ENCODE peak calls at places on chromosome X, in eight cellular contexts. One of them, this sample, is unnamed.

GRCh38 chrX:23634181-23634580 is 33.1 kb upstream of the PRDX4 start:
- DNase-seq in ovary: no peak
- DNase-seq in HepG2: no peak
- DNase-seq in A549: peak
- DNase-seq in transverse colon: no peak
- DNase-seq in H1: no peak
- DNase-seq in K562: no peak
- DNase-seq in tibial nerve: no peak
- DNase-seq in this sample: no peak

GRCh38 chrX:43676960-43677582 is 21.0 kb downstream of the MAOA start:
- DNase-seq in ovary: no peak
- DNase-seq in HepG2: peak
- DNase-seq in A549: peak
- DNase-seq in transverse colon: no peak
- DNase-seq in H1: no peak
- DNase-seq in K562: no peak
- DNase-seq in tibial nerve: no peak
- DNase-seq in this sample: no peak

GRCh38 chrX:72105436-72105835 is 26.3 kb downstream of the RTL5 start:
- DNase-seq in ovary: no peak
- DNase-seq in HepG2: no peak
- DNase-seq in A549: no peak
- DNase-seq in transverse colon: no peak
- DNase-seq in H1: no peak
- DNase-seq in K562: no peak
- DNase-seq in tibial nerve: no peak
- DNase-seq in this sample: no peak

GRCh38 chrX:69022430-69022829 is 142.8 kb downstream of the PJA1 start:
- DNase-seq in ovary: no peak
- DNase-seq in HepG2: no peak
- DNase-seq in A549: no peak
- DNase-seq in transverse colon: no peak
- DNase-seq in H1: no peak
- DNase-seq in K562: no peak
- DNase-seq in tibial nerve: no peak
- DNase-seq in this sample: peak

GRCh38 chrX:49165901-49166881 is 3.6 kb downstream of the MAGIX start:
- DNase-seq in ovary: peak
- DNase-seq in HepG2: no peak
- DNase-seq in A549: no peak
- DNase-seq in transverse colon: peak
- DNase-seq in H1: peak
- DNase-seq in K562: peak
- DNase-seq in tibial nerve: peak
- DNase-seq in this sample: peak

GRCh38 chrX:107706309-107706708 is 69.3 kb downstream of the TSC22D3 start:
- DNase-seq in ovary: no peak
- DNase-seq in HepG2: no peak
- DNase-seq in A549: no peak
- DNase-seq in transverse colon: no peak
- DNase-seq in H1: no peak
- DNase-seq in K562: no peak
- DNase-seq in tibial nerve: no peak
- DNase-seq in this sample: no peak

GRCh38 chrX:111352424-111352823 is 59.6 kb downstream of the DCX start:
- DNase-seq in ovary: no peak
- DNase-seq in HepG2: peak
- DNase-seq in A549: peak
- DNase-seq in transverse colon: peak
- DNase-seq in H1: no peak
- DNase-seq in K562: no peak
- DNase-seq in tibial nerve: no peak
- DNase-seq in this sample: no peak

GRCh38 chrX:106302304-106302703 is 134.2 kb downstream of the PWWP3B start:
- DNase-seq in ovary: no peak
- DNase-seq in HepG2: peak
- DNase-seq in A549: no peak
- DNase-seq in transverse colon: no peak
- DNase-seq in H1: no peak
- DNase-seq in K562: no peak
- DNase-seq in tibial nerve: no peak
- DNase-seq in this sample: no peak

GRCh38 chrX:49176421-49177326 is 5.0 kb downstream of the PLP2 start:
- DNase-seq in ovary: no peak
- DNase-seq in HepG2: no peak
- DNase-seq in A549: peak
- DNase-seq in transverse colon: no peak
- DNase-seq in H1: no peak
- DNase-seq in K562: no peak
- DNase-seq in tibial nerve: no peak
- DNase-seq in this sample: no peak

GRCh38 chrX:72738396-72738795 is 24.3 kb upstream of the PHKA1 start:
- DNase-seq in ovary: no peak
- DNase-seq in HepG2: no peak
- DNase-seq in A549: no peak
- DNase-seq in transverse colon: no peak
- DNase-seq in H1: no peak
- DNase-seq in K562: no peak
- DNase-seq in tibial nerve: no peak
- DNase-seq in this sample: no peak

GRCh38 chrX:44400588-44400987 is 57.1 kb upstream of the EFHC2 start:
- DNase-seq in ovary: no peak
- DNase-seq in HepG2: no peak
- DNase-seq in A549: peak
- DNase-seq in transverse colon: no peak
- DNase-seq in H1: no peak
- DNase-seq in K562: peak
- DNase-seq in tibial nerve: no peak
- DNase-seq in this sample: no peak

GRCh38 chrX:7965436-7965835 is 38.2 kb upstream of the PNPLA4 start:
- DNase-seq in ovary: no peak
- DNase-seq in HepG2: no peak
- DNase-seq in A549: no peak
- DNase-seq in transverse colon: no peak
- DNase-seq in H1: no peak
- DNase-seq in K562: no peak
- DNase-seq in tibial nerve: no peak
- DNase-seq in this sample: no peak

GRCh38 chrX:13906103-13906502 is 89.2 kb upstream of the GPM6B start:
- DNase-seq in ovary: no peak
- DNase-seq in HepG2: no peak
- DNase-seq in A549: no peak
- DNase-seq in transverse colon: no peak
- DNase-seq in H1: no peak
- DNase-seq in K562: no peak
- DNase-seq in tibial nerve: no peak
- DNase-seq in this sample: no peak

GRCh38 chrX:39073131-39073530 is 271.9 kb downstream of the MID1IP1 start:
- DNase-seq in ovary: no peak
- DNase-seq in HepG2: no peak
- DNase-seq in A549: no peak
- DNase-seq in transverse colon: no peak
- DNase-seq in H1: no peak
- DNase-seq in K562: no peak
- DNase-seq in tibial nerve: no peak
- DNase-seq in this sample: no peak

GRCh38 chrX:88416002-88416401 is 331.0 kb upstream of the CPXCR1 start:
- DNase-seq in ovary: no peak
- DNase-seq in HepG2: no peak
- DNase-seq in A549: no peak
- DNase-seq in transverse colon: no peak
- DNase-seq in H1: no peak
- DNase-seq in K562: no peak
- DNase-seq in tibial nerve: no peak
- DNase-seq in this sample: no peak

GRCh38 chrX:16786791-16787735 is 797 bp downstream of the TXLNG start:
- DNase-seq in ovary: peak
- DNase-seq in HepG2: no peak
- DNase-seq in A549: no peak
- DNase-seq in transverse colon: peak
- DNase-seq in H1: peak
- DNase-seq in K562: peak
- DNase-seq in tibial nerve: no peak
- DNase-seq in this sample: no peak

GRCh38 chrX:41922694-41923171 is 621 bp downstream of the CASK start:
- DNase-seq in ovary: peak
- DNase-seq in HepG2: no peak
- DNase-seq in A549: peak
- DNase-seq in transverse colon: peak
- DNase-seq in H1: peak
- DNase-seq in K562: peak
- DNase-seq in tibial nerve: no peak
- DNase-seq in this sample: no peak

GRCh38 chrX:41922125-41922521 is 1.2 kb downstream of the CASK start:
- DNase-seq in ovary: no peak
- DNase-seq in HepG2: no peak
- DNase-seq in A549: no peak
- DNase-seq in transverse colon: no peak
- DNase-seq in H1: no peak
- DNase-seq in K562: no peak
- DNase-seq in tibial nerve: no peak
- DNase-seq in this sample: no peak

GRCh38 chrX:41919870-41920269 is 3.5 kb downstream of the CASK start:
- DNase-seq in ovary: no peak
- DNase-seq in HepG2: no peak
- DNase-seq in A549: no peak
- DNase-seq in transverse colon: no peak
- DNase-seq in H1: no peak
- DNase-seq in K562: no peak
- DNase-seq in tibial nerve: no peak
- DNase-seq in this sample: no peak

GRCh38 chrX:41923257-41923924 is at the start of gene CASK:
- DNase-seq in ovary: peak
- DNase-seq in HepG2: peak
- DNase-seq in A549: peak
- DNase-seq in transverse colon: peak
- DNase-seq in H1: peak
- DNase-seq in K562: peak
- DNase-seq in tibial nerve: peak
- DNase-seq in this sample: peak

GRCh38 chrX:41921492-41922124 is 1.7 kb downstream of the CASK start:
- DNase-seq in ovary: no peak
- DNase-seq in HepG2: peak
- DNase-seq in A549: no peak
- DNase-seq in transverse colon: no peak
- DNase-seq in H1: no peak
- DNase-seq in K562: no peak
- DNase-seq in tibial nerve: no peak
- DNase-seq in this sample: no peak
- TF ChIP-seq EP300 in ovary: no peak
- TF ChIP-seq EP300 in HepG2: no peak
- TF ChIP-seq EP300 in A549: no peak
- TF ChIP-seq EP300 in transverse colon: no peak
- TF ChIP-seq EP300 in H1: no peak
- TF ChIP-seq EP300 in K562: no peak
- TF ChIP-seq EP300 in tibial nerve: no peak
- TF ChIP-seq EP300 in this sample: no peak

DNA sequence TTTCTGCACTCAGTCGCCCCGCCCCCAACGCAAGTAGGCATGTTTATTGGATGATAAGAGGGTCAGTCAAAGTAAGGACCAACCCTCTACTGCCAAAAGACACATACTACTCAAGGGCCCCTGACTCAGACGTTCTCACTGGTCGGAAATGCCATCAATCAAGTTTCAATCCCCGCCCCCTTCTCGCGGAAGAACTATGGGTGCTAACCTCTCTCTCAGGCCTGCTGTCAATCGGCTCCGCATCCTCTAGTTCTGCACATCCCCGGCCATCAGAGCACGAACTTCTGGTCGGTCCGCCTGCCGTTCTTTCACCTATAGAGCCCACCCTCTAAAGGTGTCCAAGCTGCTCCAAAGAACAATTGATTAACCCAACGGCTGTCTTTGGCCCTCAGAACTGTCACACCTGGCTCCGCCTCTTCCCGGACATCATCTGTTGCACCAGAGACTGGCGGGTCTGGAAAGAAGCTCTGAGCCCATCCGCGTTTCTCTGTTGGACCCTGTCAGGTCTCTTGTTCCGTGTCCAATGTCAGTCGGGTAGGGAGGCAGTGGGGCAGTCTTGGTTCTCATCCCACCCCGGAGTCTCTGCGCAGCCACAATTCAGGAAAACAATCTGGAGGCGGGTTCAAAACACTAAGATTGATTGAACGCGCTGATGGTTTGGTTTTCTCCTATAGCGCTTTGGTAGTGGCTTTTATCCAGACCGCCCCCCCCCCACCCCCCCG is 15.2 kb downstream of the NDUFB11 start:
- DNase-seq in ovary: peak
- DNase-seq in HepG2: peak
- DNase-seq in A549: peak
- DNase-seq in transverse colon: peak
- DNase-seq in H1: peak
- DNase-seq in K562: peak
- DNase-seq in tibial nerve: peak
- DNase-seq in this sample: peak
- TF ChIP-seq POLR2A in ovary: peak
- TF ChIP-seq POLR2A in HepG2: peak
- TF ChIP-seq POLR2A in A549: peak
- TF ChIP-seq POLR2A in transverse colon: peak
- TF ChIP-seq POLR2A in H1: no peak
- TF ChIP-seq POLR2A in K562: peak
- TF ChIP-seq POLR2A in tibial nerve: no peak
- TF ChIP-seq POLR2A in this sample: no peak

DNA sequence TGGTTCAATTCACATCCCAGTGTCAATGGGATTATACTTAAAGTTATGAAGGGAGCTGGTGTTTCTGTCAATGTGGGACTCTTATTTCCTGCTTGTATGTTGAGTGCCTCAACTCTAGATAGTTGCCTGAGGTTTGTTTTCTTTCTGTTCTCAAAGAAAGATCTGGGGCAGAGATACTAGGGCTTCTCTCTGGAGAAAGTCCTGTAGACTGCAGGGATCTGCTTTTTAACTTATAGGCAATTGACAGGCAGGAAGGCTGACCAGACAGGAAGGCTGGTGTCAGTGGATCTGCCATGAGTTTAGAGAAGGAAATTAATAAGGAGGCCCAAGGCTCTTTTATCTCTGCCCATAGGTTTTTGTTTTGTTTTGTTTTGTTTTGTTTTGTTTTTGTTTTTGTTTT is 64.0 kb upstream of the PRKX start:
- DNase-seq in ovary: no peak
- DNase-seq in HepG2: no peak
- DNase-seq in A549: no peak
- DNase-seq in transverse colon: no peak
- DNase-seq in H1: no peak
- DNase-seq in K562: no peak
- DNase-seq in tibial nerve: no peak
- DNase-seq in this sample: no peak
- H3K27ac ChIP-seq in ovary: no peak
- H3K27ac ChIP-seq in HepG2: no peak
- H3K27ac ChIP-seq in A549: no peak
- H3K27ac ChIP-seq in transverse colon: no peak
- H3K27ac ChIP-seq in H1: no peak
- H3K27ac ChIP-seq in K562: no peak
- H3K27ac ChIP-seq in tibial nerve: no peak
- H3K27ac ChIP-seq in this sample: no peak

DNA sequence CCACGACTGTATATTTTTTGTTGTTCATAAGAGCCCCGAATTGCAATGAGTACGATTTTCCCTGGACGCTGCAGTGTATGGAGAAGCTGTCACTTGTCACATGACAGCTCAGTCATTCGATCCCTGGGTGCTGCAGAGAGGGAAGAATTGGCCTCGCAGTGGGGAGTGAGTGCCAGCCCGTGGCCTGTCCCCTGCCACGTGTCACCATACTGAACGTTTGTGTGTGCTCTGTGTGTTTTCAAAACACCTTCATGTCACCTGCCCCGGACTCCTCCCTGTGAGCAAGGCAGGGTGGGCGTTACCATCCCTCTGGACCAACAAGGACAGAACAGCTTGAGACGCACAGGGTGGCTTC is 77.9 kb downstream of the TBL1X start:
- DNase-seq in ovary: no peak
- DNase-seq in HepG2: no peak
- DNase-seq in A549: no peak
- DNase-seq in transverse colon: no peak
- DNase-seq in H1: no peak
- DNase-seq in K562: no peak
- DNase-seq in tibial nerve: no peak
- DNase-seq in this sample: no peak
- TF ChIP-seq EP300 in ovary: no peak
- TF ChIP-seq EP300 in HepG2: no peak
- TF ChIP-seq EP300 in A549: no peak
- TF ChIP-seq EP300 in transverse colon: no peak
- TF ChIP-seq EP300 in H1: no peak
- TF ChIP-seq EP300 in K562: no peak
- TF ChIP-seq EP300 in tibial nerve: no peak
- TF ChIP-seq EP300 in this sample: no peak